ENCODE peak calls at places on chromosomes 1 and 21, in ten cellular contexts. S is RPMI8226; G is GF-D8; N is AML-193; T is activated CD4-positive, alpha-beta T cell treated with anti-CD3 and anti-CD28 coated beads, Interleukin-2, amount 50 U/mL, for 48 hours; H is activated CD8-positive, alpha-beta memory T cell treated with anti-CD3 and anti-CD28 coated beads for 24 hours; I is activated naive CD8-positive, alpha-beta T cell treated with anti-CD3 and anti-CD28 coated beads for 36 hours; R is amniotic epithelial cell; U is mucosa of gallbladder; X is heart right ventricle. D is an unnamed sample.

GRCh38 chr1:91929246-91929645 is 20.0 kb upstream of the BRDT start:
- DNase-seq in S (no peak), G (no peak), N (no peak), T (no peak), H (no peak), I (no peak), R (peak), U (no peak), X (no peak), D (peak)

GRCh38 chr1:225843426-225843795 is 33.5 kb downstream of the EPHX1 start:
- DNase-seq in S (no peak), G (no peak), N (no peak), T (no peak), H (no peak), I (no peak), R (no peak), U (no peak), X (no peak), D (no peak)

GRCh38 chr1:44485229-44485932 is 80.3 kb downstream of the RNF220 start:
- DNase-seq in S (no peak), G (peak), N (peak), T (no peak), H (no peak), I (no peak), R (peak), U (no peak), X (peak), D (no peak)

GRCh38 chr21:27795418-27795817 is 828.5 kb upstream of the ADAMTS5 start:
- DNase-seq in S (no peak), G (no peak), N (no peak), T (no peak), H (no peak), I (no peak), R (no peak), U (no peak), X (no peak), D (no peak)

GRCh38 chr1:15948600-15949452 is 27.1 kb downstream of the ZBTB17 start:
- DNase-seq in S (no peak), G (no peak), N (no peak), T (peak), H (no peak), I (no peak), R (peak), U (peak), X (peak), D (no peak)

GRCh38 chr1:186473047-186473446 is 12.1 kb upstream of the PDC start:
- DNase-seq in S (no peak), G (no peak), N (no peak), T (no peak), H (no peak), I (no peak), R (no peak), U (no peak), X (no peak), D (no peak)

GRCh38 chr1:82390627-82391026 is 589.9 kb downstream of the ADGRL2 start:
- DNase-seq in S (no peak), G (no peak), N (no peak), T (no peak), H (no peak), I (no peak), R (no peak), U (no peak), X (no peak), D (peak)

GRCh38 chr1:20790785-20791184 is 3.7 kb upstream of the HP1BP3 start:
- DNase-seq in S (no peak), G (no peak), N (no peak), T (no peak), H (no peak), I (no peak), R (no peak), U (no peak), X (no peak), D (no peak)

GRCh38 chr21:45979141-45979631 is 2.4 kb upstream of the COL6A1 start:
- DNase-seq in S (no peak), G (no peak), N (no peak), T (no peak), H (no peak), I (peak), R (peak), U (peak), X (no peak), D (no peak)

GRCh38 chr1:69163779-69164178 is 403.9 kb upstream of the LRRC7 start:
- DNase-seq in S (no peak), G (no peak), N (no peak), T (no peak), H (no peak), I (no peak), R (no peak), U (no peak), X (no peak), D (no peak)

GRCh38 chr1:14929547-14930223 is 223.9 kb upstream of the TMEM51 start:
- DNase-seq in S (no peak), G (no peak), N (no peak), T (no peak), H (no peak), I (no peak), R (peak), U (peak), X (no peak), D (no peak)

GRCh38 chr1:232274236-232274855 is 355.6 kb downstream of the SIPA1L2 start:
- DNase-seq in S (no peak), G (no peak), N (no peak), T (no peak), H (no peak), I (no peak), R (peak), U (no peak), X (no peak), D (no peak)

GRCh38 chr1:79128726-79129125 is 122.2 kb upstream of the ADGRL4 start:
- DNase-seq in S (peak), G (no peak), N (no peak), T (no peak), H (no peak), I (no peak), R (peak), U (no peak), X (no peak), D (no peak)

GRCh38 chr1:7458946-7459345 is 312.1 kb upstream of the VAMP3 start:
- DNase-seq in S (no peak), G (no peak), N (no peak), T (no peak), H (no peak), I (no peak), R (no peak), U (no peak), X (no peak), D (no peak)

GRCh38 chr1:169460193-169460833 is 25.4 kb downstream of the SLC19A2 start:
- DNase-seq in S (no peak), G (no peak), N (no peak), T (peak), H (no peak), I (peak), R (peak), U (no peak), X (no peak), D (no peak)

GRCh38 chr1:232786845-232787455 is 18.3 kb upstream of the MAP10 start:
- DNase-seq in S (no peak), G (no peak), N (peak), T (no peak), H (no peak), I (no peak), R (no peak), U (no peak), X (no peak), D (no peak)

GRCh38 chr1:37989381-37989930 is 366 bp downstream of the SF3A3 start:
- DNase-seq in S (peak), G (peak), N (peak), T (peak), H (peak), I (no peak), R (peak), U (no peak), X (no peak), D (no peak)

GRCh38 chr1:205232122-205232820 is 4.5 kb downstream of the TMCC2 start:
- DNase-seq in S (no peak), G (no peak), N (no peak), T (no peak), H (peak), I (no peak), R (no peak), U (no peak), X (no peak), D (no peak)

GRCh38 chr1:212909652-212910063 is 40.7 kb upstream of the VASH2 start:
- DNase-seq in S (no peak), G (no peak), N (no peak), T (no peak), H (no peak), I (no peak), R (no peak), U (no peak), X (no peak), D (peak)

GRCh38 chr1:94240822-94241221 is 3.4 kb upstream of the ARHGAP29 start:
- DNase-seq in S (no peak), G (no peak), N (no peak), T (no peak), H (no peak), I (no peak), R (no peak), U (no peak), X (no peak), D (no peak)

GRCh38 chr1:241742084-241742483 is 90.0 kb downstream of the WDR64 start:
- DNase-seq in S (no peak), G (no peak), N (no peak), T (no peak), H (no peak), I (no peak), R (peak), U (no peak), X (no peak), D (no peak)

GRCh38 chr1:47906009-47906432 is 91.2 kb downstream of the TRABD2B start:
- DNase-seq in S (no peak), G (no peak), N (no peak), T (no peak), H (no peak), I (no peak), R (peak), U (peak), X (no peak), D (no peak)

GRCh38 chr1:3390291-3390690 is 64.2 kb upstream of the ARHGEF16 start:
- DNase-seq in S (no peak), G (no peak), N (no peak), T (no peak), H (no peak), I (no peak), R (no peak), U (no peak), X (no peak), D (no peak)

GRCh38 chr1:19313961-19314882 is 2.1 kb downstream of the SLC66A1 start:
- DNase-seq in S (no peak), G (no peak), N (no peak), T (no peak), H (no peak), I (no peak), R (no peak), U (no peak), X (no peak), D (no peak)

GRCh38 chr1:247437551-247438535 is 20.1 kb downstream of the OR2B11 start:
- DNase-seq in S (no peak), G (no peak), N (no peak), T (no peak), H (no peak), I (no peak), R (no peak), U (no peak), X (no peak), D (no peak)